ENCODE peak calls at places on chromosomes 16 and 17, in five cellular contexts. B, Z, E, T and V are unnamed samples.

GRCh38 chr17:61411944-61412859 is 12.6 kb downstream of the TBX2 start:
- DNase-seq in B (peak), Z (peak), E (no peak), T (peak), V (peak)

GRCh38 chr17:76123749-76124581 is 17.1 kb downstream of the FOXJ1 start:
- DNase-seq in B (no peak), Z (no peak), E (no peak), T (no peak), V (no peak)

GRCh38 chr16:75029854-75030253 is 31.0 kb downstream of the ZNRF1 start:
- DNase-seq in B (no peak), Z (peak), E (no peak), T (no peak), V (no peak)

GRCh38 chr16:63581560-63581959 is 1540.3 kb downstream of the CDH11 start:
- DNase-seq in B (no peak), Z (no peak), E (no peak), T (no peak), V (no peak)

GRCh38 chr16:77331802-77332586 is 102.8 kb downstream of the ADAMTS18 start:
- DNase-seq in B (no peak), Z (no peak), E (no peak), T (no peak), V (no peak)

GRCh38 chr17:61218438-61218837 is 181.2 kb upstream of the TBX2 start:
- DNase-seq in B (peak), Z (peak), E (peak), T (no peak), V (peak)

GRCh38 chr16:67169642-67170167 is 633 bp upstream of the NOL3 start:
- DNase-seq in B (no peak), Z (peak), E (no peak), T (no peak), V (no peak)

GRCh38 chr16:29852654-29853053 is 10.4 kb downstream of the CDIPT start:
- DNase-seq in B (no peak), Z (no peak), E (peak), T (peak), V (no peak)

GRCh38 chr16:31377210-31377903 is 15.8 kb upstream of the ITGAD start:
- DNase-seq in B (no peak), Z (no peak), E (no peak), T (no peak), V (no peak)

GRCh38 chr17:34135841-34136240 is 119.2 kb upstream of the CCL2 start:
- DNase-seq in B (no peak), Z (no peak), E (no peak), T (no peak), V (no peak)

GRCh38 chr17:60353773-60354172 is 38.2 kb downstream of the USP32 start:
- DNase-seq in B (no peak), Z (no peak), E (no peak), T (no peak), V (no peak)